ENCODE peak calls at places on chromosomes 2 and 18, in five cellular contexts. S, O, J, K and H are unnamed samples.
A peak's percentile ranks its signal among the peaks of the same experiment; 100 is the strongest.

GRCh38 chr18:58785171-58785805 is 79.4 kb upstream of the ZNF532 start:
- DNase-seq in J (peak; percentile 73), S (peak; percentile 31), K (no peak), O (no peak), H (peak; percentile 32)

GRCh38 chr2:232871835-232872736 is 2.0 kb downstream of the SNORC start:
- DNase-seq in O (no peak), J (no peak), S (no peak), K (no peak), H (peak; percentile 12)

GRCh38 chr2:102809291-102810189 is 47.7 kb downstream of the TMEM182 start:
- DNase-seq in J (no peak), O (no peak), K (no peak), S (no peak), H (no peak)

GRCh38 chr2:13009027-13009426 is 292.3 kb downstream of the TRIB2 start:
- DNase-seq in O (no peak), S (no peak), K (no peak), J (peak; percentile 57), H (no peak)

GRCh38 chr2:168660859-168661258 is 141.6 kb upstream of the NOSTRIN start:
- DNase-seq in J (no peak), K (no peak), O (no peak), S (no peak), H (no peak)

GRCh38 chr18:32848836-32849235 is 76.0 kb upstream of the KLHL14 start:
- DNase-seq in K (no peak), O (no peak), S (no peak), J (peak; percentile 3), H (no peak)

GRCh38 chr2:102033750-102034682 is 42.3 kb downstream of the IL1R2 start:
- DNase-seq in S (no peak), O (no peak), K (no peak), J (no peak), H (peak; percentile 35)

GRCh38 chr2:233448220-233448559 is 93.9 kb downstream of the DGKD start:
- DNase-seq in O (no peak), S (no peak), J (peak; percentile 15), K (no peak), H (no peak)

GRCh38 chr2:197890160-197890559 is 85.8 kb downstream of the PLCL1 start:
- DNase-seq in S (no peak), J (no peak), O (no peak), K (no peak), H (no peak)

GRCh38 chr2:67323209-67323991 is 73.7 kb upstream of the ETAA1 start:
- DNase-seq in S (no peak), O (no peak), K (no peak), J (no peak), H (no peak)